ENCODE peak calls at places on chromosomes 11 and 22, in eight cellular contexts. One of them, this sample, is unnamed.

GRCh38 chr11:129190087-129190486 is 2.0 kb downstream of the ARHGAP32 start:
- DNase-seq in T47D: no peak
- DNase-seq in NCI-H82: no peak
- DNase-seq in left kidney: no peak
- DNase-seq in KG1: no peak
- DNase-seq in activated naive CD8-positive, alpha-beta T cell treated with anti-CD3 and anti-CD28 coated beads, Interleukin-2, amount 10 ng/mL, durations not matched to agents 7 days and 5 days: no peak
- DNase-seq in CD4-positive, alpha-beta T cell: no peak
- DNase-seq in coronary artery: no peak
- DNase-seq in this sample: peak

GRCh38 chr11:57787920-57788716 is 26.5 kb downstream of the CTNND1 start:
- DNase-seq in coronary artery: no peak
- DNase-seq in NCI-H82: no peak
- DNase-seq in KG1: no peak
- DNase-seq in left kidney: no peak
- DNase-seq in activated naive CD8-positive, alpha-beta T cell treated with anti-CD3 and anti-CD28 coated beads, Interleukin-2, amount 10 ng/mL, durations not matched to agents 7 days and 5 days: no peak
- DNase-seq in CD4-positive, alpha-beta T cell: no peak
- DNase-seq in T47D: no peak
- DNase-seq in this sample: peak

GRCh38 chr11:128886401-128887119 is 4.6 kb upstream of the KCNJ5 start:
- DNase-seq in left kidney: peak
- DNase-seq in coronary artery: no peak
- DNase-seq in NCI-H82: peak
- DNase-seq in CD4-positive, alpha-beta T cell: no peak
- DNase-seq in T47D: no peak
- DNase-seq in activated naive CD8-positive, alpha-beta T cell treated with anti-CD3 and anti-CD28 coated beads, Interleukin-2, amount 10 ng/mL, durations not matched to agents 7 days and 5 days: no peak
- DNase-seq in KG1: no peak
- DNase-seq in this sample: no peak

GRCh38 chr22:39205344-39206021 is 39.3 kb downstream of the PDGFB start:
- DNase-seq in T47D: no peak
- DNase-seq in left kidney: no peak
- DNase-seq in coronary artery: peak
- DNase-seq in KG1: no peak
- DNase-seq in NCI-H82: no peak
- DNase-seq in activated naive CD8-positive, alpha-beta T cell treated with anti-CD3 and anti-CD28 coated beads, Interleukin-2, amount 10 ng/mL, durations not matched to agents 7 days and 5 days: peak
- DNase-seq in CD4-positive, alpha-beta T cell: no peak
- DNase-seq in this sample: peak

GRCh38 chr11:11538277-11538960 is 83.4 kb downstream of the GALNT18 start:
- DNase-seq in T47D: no peak
- DNase-seq in KG1: no peak
- DNase-seq in activated naive CD8-positive, alpha-beta T cell treated with anti-CD3 and anti-CD28 coated beads, Interleukin-2, amount 10 ng/mL, durations not matched to agents 7 days and 5 days: no peak
- DNase-seq in NCI-H82: peak
- DNase-seq in left kidney: peak
- DNase-seq in coronary artery: no peak
- DNase-seq in CD4-positive, alpha-beta T cell: no peak
- DNase-seq in this sample: no peak

GRCh38 chr11:1345752-1346513 is 36.5 kb upstream of the TOLLIP start:
- DNase-seq in NCI-H82: no peak
- DNase-seq in KG1: no peak
- DNase-seq in CD4-positive, alpha-beta T cell: no peak
- DNase-seq in coronary artery: no peak
- DNase-seq in T47D: no peak
- DNase-seq in activated naive CD8-positive, alpha-beta T cell treated with anti-CD3 and anti-CD28 coated beads, Interleukin-2, amount 10 ng/mL, durations not matched to agents 7 days and 5 days: peak
- DNase-seq in left kidney: no peak
- DNase-seq in this sample: no peak

GRCh38 chr11:123061403-123062157 is at the start of gene HSPA8:
- DNase-seq in coronary artery: peak
- DNase-seq in CD4-positive, alpha-beta T cell: peak
- DNase-seq in KG1: no peak
- DNase-seq in left kidney: peak
- DNase-seq in T47D: no peak
- DNase-seq in NCI-H82: peak
- DNase-seq in activated naive CD8-positive, alpha-beta T cell treated with anti-CD3 and anti-CD28 coated beads, Interleukin-2, amount 10 ng/mL, durations not matched to agents 7 days and 5 days: no peak
- DNase-seq in this sample: peak

GRCh38 chr22:46813816-46814597 is 51.6 kb downstream of the TBC1D22A start:
- DNase-seq in left kidney: no peak
- DNase-seq in activated naive CD8-positive, alpha-beta T cell treated with anti-CD3 and anti-CD28 coated beads, Interleukin-2, amount 10 ng/mL, durations not matched to agents 7 days and 5 days: no peak
- DNase-seq in KG1: no peak
- DNase-seq in coronary artery: peak
- DNase-seq in CD4-positive, alpha-beta T cell: no peak
- DNase-seq in T47D: no peak
- DNase-seq in NCI-H82: no peak
- DNase-seq in this sample: peak

GRCh38 chr11:75585271-75585670 is 23.2 kb downstream of the SERPINH1 start:
- DNase-seq in activated naive CD8-positive, alpha-beta T cell treated with anti-CD3 and anti-CD28 coated beads, Interleukin-2, amount 10 ng/mL, durations not matched to agents 7 days and 5 days: no peak
- DNase-seq in CD4-positive, alpha-beta T cell: no peak
- DNase-seq in T47D: no peak
- DNase-seq in NCI-H82: no peak
- DNase-seq in coronary artery: no peak
- DNase-seq in left kidney: no peak
- DNase-seq in KG1: no peak
- DNase-seq in this sample: no peak

GRCh38 chr22:21622624-21623401 is 7.0 kb downstream of the YDJC start:
- DNase-seq in coronary artery: no peak
- DNase-seq in KG1: no peak
- DNase-seq in T47D: no peak
- DNase-seq in CD4-positive, alpha-beta T cell: no peak
- DNase-seq in left kidney: no peak
- DNase-seq in NCI-H82: no peak
- DNase-seq in activated naive CD8-positive, alpha-beta T cell treated with anti-CD3 and anti-CD28 coated beads, Interleukin-2, amount 10 ng/mL, durations not matched to agents 7 days and 5 days: no peak
- DNase-seq in this sample: no peak

GRCh38 chr11:104678408-104678807 is 219.9 kb downstream of the CASP12 start:
- DNase-seq in NCI-H82: no peak
- DNase-seq in KG1: no peak
- DNase-seq in CD4-positive, alpha-beta T cell: no peak
- DNase-seq in coronary artery: no peak
- DNase-seq in left kidney: no peak
- DNase-seq in T47D: no peak
- DNase-seq in activated naive CD8-positive, alpha-beta T cell treated with anti-CD3 and anti-CD28 coated beads, Interleukin-2, amount 10 ng/mL, durations not matched to agents 7 days and 5 days: no peak
- DNase-seq in this sample: no peak

GRCh38 chr22:28792491-28793383 is 7.6 kb downstream of the XBP1 start:
- DNase-seq in activated naive CD8-positive, alpha-beta T cell treated with anti-CD3 and anti-CD28 coated beads, Interleukin-2, amount 10 ng/mL, durations not matched to agents 7 days and 5 days: no peak
- DNase-seq in KG1: no peak
- DNase-seq in coronary artery: no peak
- DNase-seq in NCI-H82: no peak
- DNase-seq in CD4-positive, alpha-beta T cell: no peak
- DNase-seq in T47D: no peak
- DNase-seq in left kidney: peak
- DNase-seq in this sample: no peak

GRCh38 chr11:95734009-95734572 is 55.5 kb downstream of the FAM76B start:
- DNase-seq in coronary artery: no peak
- DNase-seq in NCI-H82: no peak
- DNase-seq in left kidney: peak
- DNase-seq in CD4-positive, alpha-beta T cell: no peak
- DNase-seq in T47D: no peak
- DNase-seq in KG1: peak
- DNase-seq in activated naive CD8-positive, alpha-beta T cell treated with anti-CD3 and anti-CD28 coated beads, Interleukin-2, amount 10 ng/mL, durations not matched to agents 7 days and 5 days: no peak
- DNase-seq in this sample: no peak

GRCh38 chr22:47200273-47201051 is 438.0 kb downstream of the TBC1D22A start:
- DNase-seq in activated naive CD8-positive, alpha-beta T cell treated with anti-CD3 and anti-CD28 coated beads, Interleukin-2, amount 10 ng/mL, durations not matched to agents 7 days and 5 days: no peak
- DNase-seq in coronary artery: peak
- DNase-seq in NCI-H82: no peak
- DNase-seq in CD4-positive, alpha-beta T cell: no peak
- DNase-seq in KG1: no peak
- DNase-seq in T47D: no peak
- DNase-seq in left kidney: peak
- DNase-seq in this sample: no peak

GRCh38 chr11:109432105-109432504 is 10.1 kb downstream of the C11orf87 start:
- DNase-seq in NCI-H82: no peak
- DNase-seq in KG1: no peak
- DNase-seq in activated naive CD8-positive, alpha-beta T cell treated with anti-CD3 and anti-CD28 coated beads, Interleukin-2, amount 10 ng/mL, durations not matched to agents 7 days and 5 days: no peak
- DNase-seq in coronary artery: no peak
- DNase-seq in left kidney: no peak
- DNase-seq in T47D: no peak
- DNase-seq in CD4-positive, alpha-beta T cell: no peak
- DNase-seq in this sample: no peak

GRCh38 chr11:88431675-88432341 is 94.3 kb upstream of the CTSC start:
- DNase-seq in activated naive CD8-positive, alpha-beta T cell treated with anti-CD3 and anti-CD28 coated beads, Interleukin-2, amount 10 ng/mL, durations not matched to agents 7 days and 5 days: no peak
- DNase-seq in T47D: no peak
- DNase-seq in NCI-H82: no peak
- DNase-seq in CD4-positive, alpha-beta T cell: no peak
- DNase-seq in KG1: no peak
- DNase-seq in coronary artery: no peak
- DNase-seq in left kidney: no peak
- DNase-seq in this sample: no peak

GRCh38 chr11:94791216-94791889 is 23.2 kb downstream of the AMOTL1 start:
- DNase-seq in CD4-positive, alpha-beta T cell: no peak
- DNase-seq in activated naive CD8-positive, alpha-beta T cell treated with anti-CD3 and anti-CD28 coated beads, Interleukin-2, amount 10 ng/mL, durations not matched to agents 7 days and 5 days: no peak
- DNase-seq in NCI-H82: no peak
- DNase-seq in T47D: no peak
- DNase-seq in left kidney: no peak
- DNase-seq in KG1: no peak
- DNase-seq in coronary artery: no peak
- DNase-seq in this sample: peak

GRCh38 chr11:74849525-74850391 is 99.1 kb downstream of the XRRA1 start:
- DNase-seq in coronary artery: no peak
- DNase-seq in NCI-H82: no peak
- DNase-seq in CD4-positive, alpha-beta T cell: no peak
- DNase-seq in left kidney: no peak
- DNase-seq in T47D: no peak
- DNase-seq in KG1: no peak
- DNase-seq in activated naive CD8-positive, alpha-beta T cell treated with anti-CD3 and anti-CD28 coated beads, Interleukin-2, amount 10 ng/mL, durations not matched to agents 7 days and 5 days: no peak
- DNase-seq in this sample: peak

GRCh38 chr22:41898645-41899044 is 16.2 kb downstream of the SHISA8 start:
- DNase-seq in T47D: no peak
- DNase-seq in KG1: no peak
- DNase-seq in NCI-H82: no peak
- DNase-seq in activated naive CD8-positive, alpha-beta T cell treated with anti-CD3 and anti-CD28 coated beads, Interleukin-2, amount 10 ng/mL, durations not matched to agents 7 days and 5 days: no peak
- DNase-seq in CD4-positive, alpha-beta T cell: no peak
- DNase-seq in left kidney: no peak
- DNase-seq in coronary artery: no peak
- DNase-seq in this sample: no peak

GRCh38 chr11:127451852-127452251 is 451.3 kb upstream of the KIRREL3 start:
- DNase-seq in NCI-H82: no peak
- DNase-seq in left kidney: no peak
- DNase-seq in activated naive CD8-positive, alpha-beta T cell treated with anti-CD3 and anti-CD28 coated beads, Interleukin-2, amount 10 ng/mL, durations not matched to agents 7 days and 5 days: no peak
- DNase-seq in CD4-positive, alpha-beta T cell: no peak
- DNase-seq in KG1: no peak
- DNase-seq in coronary artery: no peak
- DNase-seq in T47D: no peak
- DNase-seq in this sample: no peak

GRCh38 chr11:95299078-95299611 is 68.1 kb upstream of the SESN3 start:
- DNase-seq in NCI-H82: peak
- DNase-seq in T47D: no peak
- DNase-seq in KG1: no peak
- DNase-seq in left kidney: peak
- DNase-seq in CD4-positive, alpha-beta T cell: no peak
- DNase-seq in coronary artery: no peak
- DNase-seq in activated naive CD8-positive, alpha-beta T cell treated with anti-CD3 and anti-CD28 coated beads, Interleukin-2, amount 10 ng/mL, durations not matched to agents 7 days and 5 days: no peak
- DNase-seq in this sample: peak

GRCh38 chr22:30969532-30970355 is 679 bp downstream of the TUG1 start:
- DNase-seq in coronary artery: peak
- DNase-seq in NCI-H82: peak
- DNase-seq in KG1: no peak
- DNase-seq in left kidney: peak
- DNase-seq in T47D: peak
- DNase-seq in CD4-positive, alpha-beta T cell: no peak
- DNase-seq in activated naive CD8-positive, alpha-beta T cell treated with anti-CD3 and anti-CD28 coated beads, Interleukin-2, amount 10 ng/mL, durations not matched to agents 7 days and 5 days: no peak
- DNase-seq in this sample: peak

GRCh38 chr11:113974741-113975470 is at the start of gene HTR3A:
- DNase-seq in left kidney: peak
- DNase-seq in NCI-H82: peak
- DNase-seq in T47D: no peak
- DNase-seq in CD4-positive, alpha-beta T cell: no peak
- DNase-seq in coronary artery: no peak
- DNase-seq in activated naive CD8-positive, alpha-beta T cell treated with anti-CD3 and anti-CD28 coated beads, Interleukin-2, amount 10 ng/mL, durations not matched to agents 7 days and 5 days: no peak
- DNase-seq in KG1: no peak
- DNase-seq in this sample: peak

GRCh38 chr11:93285430-93285829 is 45.1 kb upstream of the DEUP1 start:
- DNase-seq in T47D: no peak
- DNase-seq in coronary artery: no peak
- DNase-seq in left kidney: no peak
- DNase-seq in CD4-positive, alpha-beta T cell: no peak
- DNase-seq in KG1: no peak
- DNase-seq in activated naive CD8-positive, alpha-beta T cell treated with anti-CD3 and anti-CD28 coated beads, Interleukin-2, amount 10 ng/mL, durations not matched to agents 7 days and 5 days: no peak
- DNase-seq in NCI-H82: no peak
- DNase-seq in this sample: no peak

GRCh38 chr22:36329217-36330078 is 58.3 kb downstream of the MYH9 start:
- DNase-seq in KG1: peak
- DNase-seq in NCI-H82: no peak
- DNase-seq in activated naive CD8-positive, alpha-beta T cell treated with anti-CD3 and anti-CD28 coated beads, Interleukin-2, amount 10 ng/mL, durations not matched to agents 7 days and 5 days: peak
- DNase-seq in coronary artery: peak
- DNase-seq in CD4-positive, alpha-beta T cell: peak
- DNase-seq in T47D: no peak
- DNase-seq in left kidney: peak
- DNase-seq in this sample: peak

GRCh38 chr11:77495526-77495925 is 21.6 kb upstream of the PAK1 start:
- DNase-seq in left kidney: no peak
- DNase-seq in KG1: no peak
- DNase-seq in coronary artery: no peak
- DNase-seq in activated naive CD8-positive, alpha-beta T cell treated with anti-CD3 and anti-CD28 coated beads, Interleukin-2, amount 10 ng/mL, durations not matched to agents 7 days and 5 days: no peak
- DNase-seq in T47D: no peak
- DNase-seq in CD4-positive, alpha-beta T cell: no peak
- DNase-seq in NCI-H82: no peak
- DNase-seq in this sample: no peak

GRCh38 chr22:44828193-44828592 is 75.8 kb downstream of the ARHGAP8 start:
- DNase-seq in T47D: no peak
- DNase-seq in CD4-positive, alpha-beta T cell: no peak
- DNase-seq in left kidney: no peak
- DNase-seq in activated naive CD8-positive, alpha-beta T cell treated with anti-CD3 and anti-CD28 coated beads, Interleukin-2, amount 10 ng/mL, durations not matched to agents 7 days and 5 days: no peak
- DNase-seq in coronary artery: no peak
- DNase-seq in KG1: no peak
- DNase-seq in NCI-H82: peak
- DNase-seq in this sample: no peak

GRCh38 chr11:126137146-126137545 is 74.3 kb downstream of the RPUSD4 start:
- DNase-seq in T47D: no peak
- DNase-seq in coronary artery: no peak
- DNase-seq in NCI-H82: no peak
- DNase-seq in KG1: no peak
- DNase-seq in CD4-positive, alpha-beta T cell: no peak
- DNase-seq in left kidney: no peak
- DNase-seq in activated naive CD8-positive, alpha-beta T cell treated with anti-CD3 and anti-CD28 coated beads, Interleukin-2, amount 10 ng/mL, durations not matched to agents 7 days and 5 days: no peak
- DNase-seq in this sample: peak

This sample was measured in amniotic epithelial cell.